ENCODE peak calls at places on chromosome 20, in nine cellular contexts. N is lower lobe of right lung, R is A549, K is fibroblast of the aortic adventitia, Y is progenitor cell of endocrine pancreas, F is thoracic aorta, S is upper lobe of right lung, C is lung, M is AG04450. W is an unnamed sample.

GRCh38 chr20:64057628-64058498 is 5.1 kb upstream of the TCEA2 start:
- DNase-seq in N (peak), R (peak), K (peak), Y (peak), F (no peak), S (peak), C (peak), M (no peak), W (peak)

GRCh38 chr20:38167851-38168760 is 3.0 kb upstream of the TGM2 start:
- DNase-seq in N (peak), R (peak), K (peak), Y (no peak), F (peak), S (peak), C (peak), M (peak), W (no peak)

GRCh38 chr20:16351415-16351814 is 221.8 kb downstream of the KIF16B start:
- DNase-seq in N (no peak), R (no peak), K (no peak), Y (no peak), F (no peak), S (no peak), C (no peak), M (no peak), W (peak)

GRCh38 chr20:46202758-46203509 is 84.8 kb downstream of the CD40 start:
- DNase-seq in N (no peak), R (no peak), K (peak), Y (no peak), F (no peak), S (no peak), C (no peak), M (no peak), W (no peak)

GRCh38 chr20:63223121-63223825 is 7.3 kb upstream of the YTHDF1 start:
- DNase-seq in N (peak), R (peak), K (peak), Y (no peak), F (no peak), S (no peak), C (no peak), M (no peak), W (no peak)

GRCh38 chr20:45016089-45016641 is 49.9 kb downstream of the STK4 start:
- DNase-seq in N (no peak), R (no peak), K (peak), Y (no peak), F (no peak), S (no peak), C (no peak), M (no peak), W (no peak)

GRCh38 chr20:3818155-3819151 is 1.9 kb upstream of the AP5S1 start:
- DNase-seq in N (peak), R (peak), K (peak), Y (peak), F (no peak), S (no peak), C (peak), M (peak), W (peak)

GRCh38 chr20:63461364-63461763 is 11.1 kb downstream of the KCNQ2 start:
- DNase-seq in N (no peak), R (no peak), K (no peak), Y (peak), F (no peak), S (no peak), C (no peak), M (no peak), W (no peak)

GRCh38 chr20:58511364-58511763 is 3.8 kb downstream of the APCDD1L start:
- DNase-seq in N (no peak), R (no peak), K (peak), Y (no peak), F (no peak), S (no peak), C (no peak), M (peak), W (no peak)

GRCh38 chr20:21505161-21505809 is 8.6 kb downstream of the NKX2-2 start:
- DNase-seq in N (peak), R (peak), K (peak), Y (peak), F (peak), S (peak), C (peak), M (no peak), W (peak)

GRCh38 chr20:64108731-64109389 is 1.5 kb upstream of the NPBWR2 start:
- DNase-seq in N (peak), R (no peak), K (no peak), Y (no peak), F (no peak), S (peak), C (no peak), M (no peak), W (peak)

GRCh38 chr20:37914672-37915433 is 11.9 kb downstream of the VSTM2L start:
- DNase-seq in N (no peak), R (no peak), K (no peak), Y (peak), F (no peak), S (peak), C (no peak), M (no peak), W (peak)

GRCh38 chr20:58850693-58851174 is at the start of gene GNAS-AS1:
- DNase-seq in N (peak), R (no peak), K (peak), Y (peak), F (no peak), S (peak), C (peak), M (peak), W (peak)

GRCh38 chr20:23652371-23652770 is 14.6 kb upstream of the CST3 start:
- DNase-seq in N (no peak), R (no peak), K (no peak), Y (no peak), F (no peak), S (no peak), C (no peak), M (no peak), W (no peak)

GRCh38 chr20:13263451-13263850 is 42.4 kb downstream of the ISM1 start:
- DNase-seq in N (no peak), R (no peak), K (no peak), Y (no peak), F (no peak), S (no peak), C (no peak), M (no peak), W (no peak)

GRCh38 chr20:48736231-48736630 is 91.6 kb downstream of the PREX1 start:
- DNase-seq in N (no peak), R (no peak), K (no peak), Y (no peak), F (no peak), S (no peak), C (no peak), M (no peak), W (no peak)

GRCh38 chr20:9978395-9979004 is 56.3 kb upstream of the ANKEF1 start:
- DNase-seq in N (no peak), R (peak), K (peak), Y (peak), F (no peak), S (no peak), C (no peak), M (peak), W (no peak)

GRCh38 chr20:38002422-38002821 is 30.8 kb downstream of the TTI1 start:
- DNase-seq in N (no peak), R (no peak), K (no peak), Y (no peak), F (no peak), S (no peak), C (no peak), M (no peak), W (no peak)

DNA sequence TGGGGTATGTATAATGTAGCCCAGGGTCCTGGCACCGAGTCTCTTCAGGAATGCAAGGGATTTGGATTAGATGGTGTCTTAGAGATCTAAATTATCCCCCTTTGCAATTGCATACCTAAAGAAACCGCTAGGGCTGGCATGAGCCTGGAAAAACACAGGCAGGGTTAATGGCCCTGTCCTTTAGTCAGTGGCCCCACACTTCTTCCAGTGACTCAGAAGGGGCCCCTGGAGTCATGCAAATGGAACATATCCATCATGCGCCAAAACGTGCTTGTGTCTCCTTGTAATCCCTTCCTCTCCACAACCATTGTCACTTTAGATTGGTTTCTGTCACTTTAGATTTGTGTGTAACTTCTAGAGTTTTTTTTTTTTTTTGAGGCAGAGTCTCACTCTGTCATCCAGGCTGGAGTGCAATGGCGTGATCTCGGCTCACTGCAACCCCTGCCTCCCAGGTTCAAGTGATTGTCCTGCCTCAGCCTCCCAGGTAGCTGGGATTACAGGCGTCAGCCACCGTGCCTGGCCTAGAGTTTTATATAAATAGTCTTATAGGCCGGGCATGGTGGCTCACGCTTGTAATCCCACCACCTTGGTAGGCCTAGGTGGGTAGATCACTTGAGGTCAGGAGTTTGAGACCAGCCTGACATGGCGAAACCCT is 8.7 kb upstream of the MYBL2 start:
- DNase-seq in N (no peak), R (peak), K (no peak), Y (no peak), F (no peak), S (no peak), C (no peak), M (no peak), W (no peak)
- TF ChIP-seq CTCF in N (no peak), R (no peak), K (no peak), Y (no peak), F (no peak), S (no peak), C (no peak), M (peak), W (no peak)

DNA sequence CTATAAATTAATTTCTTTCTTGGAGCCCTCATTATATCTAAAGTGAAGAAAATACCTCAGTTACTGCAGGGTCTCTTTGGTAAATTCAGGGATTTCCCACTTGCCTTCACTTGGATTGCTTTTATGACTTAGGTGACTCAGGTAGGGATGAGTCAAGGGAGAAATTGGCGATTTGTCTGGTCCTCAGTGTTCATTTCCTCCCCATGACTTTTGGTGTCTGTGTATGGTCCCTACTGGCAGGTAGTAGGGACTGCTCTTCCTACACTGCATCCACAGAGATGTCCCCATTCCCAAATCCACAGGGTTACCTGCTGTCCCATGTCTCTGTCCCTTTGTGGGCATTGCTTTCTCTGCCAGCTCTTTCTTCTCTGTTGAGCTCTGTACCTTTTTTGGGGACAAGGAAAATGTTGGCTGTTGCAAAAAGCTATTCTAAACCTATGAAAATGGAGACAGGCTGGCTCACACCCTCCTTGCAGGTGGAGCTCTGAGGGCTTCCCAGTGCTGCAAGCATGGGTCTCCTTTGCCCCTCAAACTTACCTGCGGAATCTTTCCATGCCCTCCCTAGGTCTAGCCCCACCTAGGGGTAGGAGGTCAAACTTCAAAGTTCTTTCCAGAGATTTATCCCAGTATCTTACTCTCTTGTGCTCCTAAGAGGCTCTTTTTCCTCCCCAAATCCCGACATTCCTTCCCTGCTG is 211.9 kb downstream of the ZNF217 start:
- DNase-seq in N (no peak), R (no peak), K (no peak), Y (no peak), F (no peak), S (no peak), C (no peak), M (no peak), W (no peak)
- TF ChIP-seq CTCF in N (no peak), R (no peak), K (no peak), Y (no peak), F (no peak), S (no peak), C (no peak), M (no peak), W (peak)

GRCh38 chr20:51800132-51800721 is 2.1 kb downstream of the SALL4 start:
- DNase-seq in N (peak), R (peak), K (peak), Y (peak), F (no peak), S (peak), C (peak), M (no peak), W (peak)
- TF ChIP-seq CTCF in N (peak), R (peak), K (peak), Y (peak), F (peak), S (peak), C (peak), M (peak), W (peak)

DNA sequence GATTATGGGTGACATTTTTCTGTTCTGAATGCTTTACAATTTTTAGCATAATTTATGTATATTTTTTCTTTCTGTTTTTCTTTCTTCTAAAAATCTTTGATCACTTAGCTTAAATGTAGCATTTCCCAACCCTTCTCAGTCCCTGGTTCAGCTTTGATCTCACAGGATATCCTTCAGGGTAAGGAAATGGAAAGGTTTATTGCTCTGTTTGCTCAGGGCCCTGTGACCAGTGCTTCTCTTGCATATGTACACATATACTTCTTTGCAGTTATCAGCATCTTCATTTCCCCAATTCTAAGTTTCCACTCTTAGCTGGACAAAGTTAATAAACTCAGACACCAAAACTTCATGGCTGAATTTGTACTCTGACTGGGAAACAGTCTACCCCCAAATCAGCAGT is 30.6 kb downstream of the TMEM74B start:
- DNase-seq in N (no peak), R (no peak), K (no peak), Y (no peak), F (no peak), S (no peak), C (no peak), M (no peak), W (no peak)
- TF ChIP-seq CTCF in N (no peak), R (no peak), K (no peak), Y (no peak), F (no peak), S (no peak), C (no peak), M (no peak), W (no peak)